ENCODE peak calls at places on chromosome 14, in six cellular contexts. One of them, this sample, is unnamed.

GRCh38 chr14:36512585-36513003 is 7.4 kb downstream of the NKX2-1 start:
- DNase-seq in PC-3: no peak
- DNase-seq in mesendoderm: peak
- DNase-seq in HEK293T: no peak
- DNase-seq in neural crest cell: no peak
- DNase-seq in stomach: no peak
- DNase-seq in this sample: no peak

GRCh38 chr14:52790011-52790755 is 1.2 kb downstream of the GNPNAT1 start:
- DNase-seq in PC-3: peak
- DNase-seq in mesendoderm: peak
- DNase-seq in HEK293T: no peak
- DNase-seq in neural crest cell: no peak
- DNase-seq in stomach: no peak
- DNase-seq in this sample: no peak

GRCh38 chr14:104222396-104223036 is 84.1 kb downstream of the KIF26A start:
- DNase-seq in PC-3: no peak
- DNase-seq in mesendoderm: no peak
- DNase-seq in HEK293T: no peak
- DNase-seq in neural crest cell: no peak
- DNase-seq in stomach: no peak
- DNase-seq in this sample: no peak

GRCh38 chr14:87874676-87875075 is 118.3 kb downstream of the GALC start:
- DNase-seq in PC-3: no peak
- DNase-seq in mesendoderm: no peak
- DNase-seq in HEK293T: no peak
- DNase-seq in neural crest cell: no peak
- DNase-seq in stomach: no peak
- DNase-seq in this sample: no peak

GRCh38 chr14:102901633-102902032 is 20.8 kb upstream of the AMN start:
- DNase-seq in PC-3: no peak
- DNase-seq in mesendoderm: no peak
- DNase-seq in HEK293T: no peak
- DNase-seq in neural crest cell: no peak
- DNase-seq in stomach: no peak
- DNase-seq in this sample: no peak

GRCh38 chr14:105980224-105980623 is 453.8 kb downstream of the TMEM121 start:
- DNase-seq in PC-3: no peak
- DNase-seq in mesendoderm: no peak
- DNase-seq in HEK293T: no peak
- DNase-seq in neural crest cell: no peak
- DNase-seq in stomach: no peak
- DNase-seq in this sample: no peak

GRCh38 chr14:33118653-33119052 is 180.0 kb downstream of the NPAS3 start:
- DNase-seq in PC-3: peak
- DNase-seq in mesendoderm: no peak
- DNase-seq in HEK293T: no peak
- DNase-seq in neural crest cell: no peak
- DNase-seq in stomach: no peak
- DNase-seq in this sample: peak

GRCh38 chr14:21219120-21219519 is 50.1 kb downstream of the HNRNPC start:
- DNase-seq in PC-3: no peak
- DNase-seq in mesendoderm: no peak
- DNase-seq in HEK293T: no peak
- DNase-seq in neural crest cell: no peak
- DNase-seq in stomach: no peak
- DNase-seq in this sample: no peak

GRCh38 chr14:53478174-53478573 is 325.1 kb upstream of the DDHD1 start:
- DNase-seq in PC-3: no peak
- DNase-seq in mesendoderm: no peak
- DNase-seq in HEK293T: no peak
- DNase-seq in neural crest cell: no peak
- DNase-seq in stomach: no peak
- DNase-seq in this sample: no peak

GRCh38 chr14:61461808-61462275 is 140.5 kb downstream of the PRKCH start:
- DNase-seq in PC-3: peak
- DNase-seq in mesendoderm: peak
- DNase-seq in HEK293T: peak
- DNase-seq in neural crest cell: peak
- DNase-seq in stomach: no peak
- DNase-seq in this sample: peak

GRCh38 chr14:54349713-54350112 is 47.1 kb upstream of the CDKN3 start:
- DNase-seq in PC-3: no peak
- DNase-seq in mesendoderm: no peak
- DNase-seq in HEK293T: no peak
- DNase-seq in neural crest cell: no peak
- DNase-seq in stomach: no peak
- DNase-seq in this sample: no peak

GRCh38 chr14:20327005-20327869 is 5.8 kb downstream of the CCNB1IP1 start:
- DNase-seq in PC-3: peak
- DNase-seq in mesendoderm: peak
- DNase-seq in HEK293T: peak
- DNase-seq in neural crest cell: no peak
- DNase-seq in stomach: no peak
- DNase-seq in this sample: peak